ENCODE peak calls at places on chromosomes 11 and 22, in eight cellular contexts. Z is AG04449; E is HAP-1; I is Calu3; U is T-helper 9 cell; Q is CD8-positive, alpha-beta T cell; L is progenitor cell of endocrine pancreas; V is NCI-H1105 treated with DMSO at 0.1 percent for 48 hours. P is an unnamed sample.

GRCh38 chr11:36142439-36142838 is 146.8 kb downstream of the COMMD9 start:
- DNase-seq in U (no peak), Z (no peak), L (no peak), Q (no peak), I (no peak), V (no peak), E (no peak), P (no peak)

GRCh38 chr11:6199174-6199810 is at the start of gene OR52W1:
- DNase-seq in Z (no peak), Q (no peak), I (no peak), L (no peak), E (no peak), V (no peak), U (no peak), P (no peak)

GRCh38 chr11:94857337-94857736 is 89.2 kb downstream of the AMOTL1 start:
- DNase-seq in U (no peak), E (no peak), Z (no peak), Q (no peak), V (no peak), I (no peak), L (no peak), P (no peak)

GRCh38 chr22:41449321-41449720 is 2.7 kb upstream of the TOB2 start:
- DNase-seq in E (no peak), L (no peak), V (no peak), I (no peak), Z (no peak), U (no peak), Q (no peak), P (no peak)

GRCh38 chr11:8870461-8871282 is 40.3 kb upstream of the AKIP1 start:
- DNase-seq in I (peak), V (peak), Z (no peak), Q (no peak), L (peak), E (peak), U (no peak), P (no peak)

GRCh38 chr11:15374418-15374817 is 259.7 kb downstream of the INSC start:
- DNase-seq in E (no peak), Z (no peak), I (no peak), Q (no peak), V (no peak), U (no peak), L (no peak), P (no peak)

GRCh38 chr22:46657996-46658947 is 38.1 kb downstream of the GRAMD4 start:
- DNase-seq in E (no peak), V (no peak), Z (no peak), I (no peak), Q (no peak), L (no peak), U (no peak), P (no peak)

GRCh38 chr11:8066911-8067455 is 14.0 kb upstream of the TUB start:
- DNase-seq in V (no peak), Z (no peak), E (no peak), Q (no peak), U (no peak), L (no peak), I (no peak), P (no peak)

GRCh38 chr11:134032501-134033091 is 36.3 kb upstream of the JAM3 start:
- DNase-seq in U (no peak), V (no peak), L (no peak), E (no peak), Q (no peak), Z (no peak), I (no peak), P (no peak)

GRCh38 chr11:111910637-111911562 is 670 bp downstream of the CRYAB start:
- DNase-seq in L (no peak), Z (no peak), I (no peak), Q (no peak), E (no peak), V (no peak), U (no peak), P (no peak)

GRCh38 chr11:23948831-23949230 is 548.0 kb upstream of the LUZP2 start:
- DNase-seq in L (no peak), U (no peak), I (no peak), V (no peak), Z (no peak), Q (no peak), E (no peak), P (no peak)

GRCh38 chr22:30305519-30305905 is 16.2 kb upstream of the CASTOR1 start:
- DNase-seq in Z (no peak), V (no peak), Q (peak), I (no peak), L (no peak), E (no peak), U (peak), P (no peak)

GRCh38 chr11:44899959-44900358 is 50.7 kb downstream of the TP53I11 start:
- DNase-seq in Z (no peak), L (no peak), Q (no peak), V (no peak), U (no peak), I (peak), E (peak), P (no peak)

GRCh38 chr11:12381875-12382274 is 4.5 kb downstream of the PARVA start:
- DNase-seq in U (no peak), Z (no peak), I (no peak), V (no peak), E (no peak), Q (no peak), L (no peak), P (no peak)

GRCh38 chr11:68525930-68526329 is 65.4 kb downstream of the PPP6R3 start:
- DNase-seq in E (no peak), Q (no peak), U (no peak), L (no peak), I (no peak), V (no peak), Z (no peak), P (no peak)

GRCh38 chr11:3155691-3156258 is 9.3 kb downstream of the OSBPL5 start:
- DNase-seq in E (no peak), Z (no peak), I (no peak), U (no peak), V (no peak), L (no peak), Q (no peak), P (no peak)

GRCh38 chr11:95849087-95849825 is 59.0 kb downstream of the CEP57 start:
- DNase-seq in U (no peak), E (peak), I (peak), L (no peak), Q (no peak), Z (no peak), V (peak), P (no peak)

GRCh38 chr22:39883057-39883456 is 10.5 kb downstream of the ENTHD1 start:
- DNase-seq in V (no peak), Q (no peak), I (no peak), L (no peak), U (no peak), Z (no peak), E (no peak), P (no peak)